ENCODE peak calls at places on chromosomes 1 and 21, in six cellular contexts. One of them, this sample, is unnamed.

GRCh38 chr1:151106891-151107290 is 36.3 kb downstream of the GABPB2 start:
- DNase-seq in heart right ventricle: no peak
- DNase-seq in coronary artery: no peak
- DNase-seq in left ventricle myocardium inferior: no peak
- DNase-seq in small intestine: no peak
- DNase-seq in psoas muscle: no peak
- DNase-seq in this sample: no peak

GRCh38 chr1:17744666-17745563 is 10.2 kb upstream of the ACTL8 start:
- DNase-seq in heart right ventricle: no peak
- DNase-seq in coronary artery: no peak
- DNase-seq in left ventricle myocardium inferior: no peak
- DNase-seq in small intestine: no peak
- DNase-seq in psoas muscle: no peak
- DNase-seq in this sample: no peak

GRCh38 chr1:47924649-47925048 is 72.5 kb downstream of the TRABD2B start:
- DNase-seq in heart right ventricle: no peak
- DNase-seq in coronary artery: no peak
- DNase-seq in left ventricle myocardium inferior: no peak
- DNase-seq in small intestine: no peak
- DNase-seq in psoas muscle: no peak
- DNase-seq in this sample: no peak

GRCh38 chr1:6180215-6180577 is at the start of gene CHD5:
- DNase-seq in heart right ventricle: no peak
- DNase-seq in coronary artery: no peak
- DNase-seq in left ventricle myocardium inferior: no peak
- DNase-seq in small intestine: no peak
- DNase-seq in psoas muscle: no peak
- DNase-seq in this sample: peak

GRCh38 chr1:26132128-26132824 is 20.7 kb downstream of the PDIK1L start:
- DNase-seq in heart right ventricle: no peak
- DNase-seq in coronary artery: no peak
- DNase-seq in left ventricle myocardium inferior: no peak
- DNase-seq in small intestine: peak
- DNase-seq in psoas muscle: no peak
- DNase-seq in this sample: no peak

GRCh38 chr1:201990427-201990826 is 8.0 kb downstream of the RNPEP start:
- DNase-seq in heart right ventricle: peak
- DNase-seq in coronary artery: no peak
- DNase-seq in left ventricle myocardium inferior: peak
- DNase-seq in small intestine: no peak
- DNase-seq in psoas muscle: no peak
- DNase-seq in this sample: no peak

GRCh38 chr1:212583643-212584042 is 24.9 kb upstream of the ATF3 start:
- DNase-seq in heart right ventricle: no peak
- DNase-seq in coronary artery: no peak
- DNase-seq in left ventricle myocardium inferior: no peak
- DNase-seq in small intestine: no peak
- DNase-seq in psoas muscle: no peak
- DNase-seq in this sample: no peak

GRCh38 chr1:160256396-160257046 is 5.8 kb downstream of the DCAF8 start:
- DNase-seq in heart right ventricle: no peak
- DNase-seq in coronary artery: no peak
- DNase-seq in left ventricle myocardium inferior: no peak
- DNase-seq in small intestine: no peak
- DNase-seq in psoas muscle: no peak
- DNase-seq in this sample: no peak

GRCh38 chr1:59738591-59739015 is 76.1 kb upstream of the HOOK1 start:
- DNase-seq in heart right ventricle: no peak
- DNase-seq in coronary artery: no peak
- DNase-seq in left ventricle myocardium inferior: no peak
- DNase-seq in small intestine: no peak
- DNase-seq in psoas muscle: no peak
- DNase-seq in this sample: no peak

GRCh38 chr1:89781494-89782126 is 39.2 kb upstream of the LRRC8D start:
- DNase-seq in heart right ventricle: no peak
- DNase-seq in coronary artery: no peak
- DNase-seq in left ventricle myocardium inferior: no peak
- DNase-seq in small intestine: no peak
- DNase-seq in psoas muscle: no peak
- DNase-seq in this sample: no peak

GRCh38 chr1:153848805-153849204 is 73.6 kb downstream of the SLC27A3 start:
- DNase-seq in heart right ventricle: no peak
- DNase-seq in coronary artery: no peak
- DNase-seq in left ventricle myocardium inferior: no peak
- DNase-seq in small intestine: no peak
- DNase-seq in psoas muscle: no peak
- DNase-seq in this sample: no peak

GRCh38 chr1:229271448-229272120 is 673 bp downstream of the RAB4A start:
- DNase-seq in heart right ventricle: no peak
- DNase-seq in coronary artery: no peak
- DNase-seq in left ventricle myocardium inferior: peak
- DNase-seq in small intestine: peak
- DNase-seq in psoas muscle: no peak
- DNase-seq in this sample: no peak

GRCh38 chr21:38266732-38267131 is 9.9 kb downstream of the KCNJ15 start:
- DNase-seq in heart right ventricle: no peak
- DNase-seq in coronary artery: no peak
- DNase-seq in left ventricle myocardium inferior: no peak
- DNase-seq in small intestine: no peak
- DNase-seq in psoas muscle: no peak
- DNase-seq in this sample: no peak

GRCh38 chr1:203069028-203069804 is 16.6 kb downstream of the MYOG start:
- DNase-seq in heart right ventricle: no peak
- DNase-seq in coronary artery: no peak
- DNase-seq in left ventricle myocardium inferior: no peak
- DNase-seq in small intestine: no peak
- DNase-seq in psoas muscle: no peak
- DNase-seq in this sample: no peak

GRCh38 chr21:29434081-29434480 is 135.4 kb downstream of the BACH1 start:
- DNase-seq in heart right ventricle: no peak
- DNase-seq in coronary artery: no peak
- DNase-seq in left ventricle myocardium inferior: no peak
- DNase-seq in small intestine: no peak
- DNase-seq in psoas muscle: no peak
- DNase-seq in this sample: no peak

GRCh38 chr1:8712413-8713229 is 104.8 kb downstream of the RERE start:
- DNase-seq in heart right ventricle: no peak
- DNase-seq in coronary artery: no peak
- DNase-seq in left ventricle myocardium inferior: no peak
- DNase-seq in small intestine: peak
- DNase-seq in psoas muscle: no peak
- DNase-seq in this sample: no peak

GRCh38 chr1:235532350-235532749 is 28.1 kb upstream of the B3GALNT2 start:
- DNase-seq in heart right ventricle: no peak
- DNase-seq in coronary artery: no peak
- DNase-seq in left ventricle myocardium inferior: no peak
- DNase-seq in small intestine: no peak
- DNase-seq in psoas muscle: no peak
- DNase-seq in this sample: no peak

GRCh38 chr1:48051466-48052126 is 54.4 kb upstream of the TRABD2B start:
- DNase-seq in heart right ventricle: no peak
- DNase-seq in coronary artery: no peak
- DNase-seq in left ventricle myocardium inferior: no peak
- DNase-seq in small intestine: no peak
- DNase-seq in psoas muscle: no peak
- DNase-seq in this sample: no peak

GRCh38 chr21:34613679-34614442 is 1.1 kb downstream of the RCAN1 start:
- DNase-seq in heart right ventricle: no peak
- DNase-seq in coronary artery: no peak
- DNase-seq in left ventricle myocardium inferior: no peak
- DNase-seq in small intestine: no peak
- DNase-seq in psoas muscle: no peak
- DNase-seq in this sample: no peak
- H3K27ac ChIP-seq in heart right ventricle: peak
- H3K27ac ChIP-seq in coronary artery: peak
- H3K27ac ChIP-seq in left ventricle myocardium inferior: peak
- H3K27ac ChIP-seq in small intestine: no peak
- H3K27ac ChIP-seq in psoas muscle: peak
- H3K27ac ChIP-seq in this sample: no peak

GRCh38 chr1:37481289-37482003 is 7.1 kb downstream of the ZC3H12A start:
- DNase-seq in heart right ventricle: no peak
- DNase-seq in coronary artery: no peak
- DNase-seq in left ventricle myocardium inferior: no peak
- DNase-seq in small intestine: no peak
- DNase-seq in psoas muscle: peak
- DNase-seq in this sample: peak

GRCh38 chr1:37479255-37480124 is 5.1 kb downstream of the ZC3H12A start:
- DNase-seq in heart right ventricle: peak
- DNase-seq in coronary artery: peak
- DNase-seq in left ventricle myocardium inferior: peak
- DNase-seq in small intestine: peak
- DNase-seq in psoas muscle: peak
- DNase-seq in this sample: peak

GRCh38 chr1:37482004-37482785 is 7.8 kb downstream of the ZC3H12A start:
- DNase-seq in heart right ventricle: no peak
- DNase-seq in coronary artery: no peak
- DNase-seq in left ventricle myocardium inferior: no peak
- DNase-seq in small intestine: no peak
- DNase-seq in psoas muscle: no peak
- DNase-seq in this sample: no peak

GRCh38 chr1:37480125-37480466 is 5.7 kb downstream of the ZC3H12A start:
- DNase-seq in heart right ventricle: peak
- DNase-seq in coronary artery: no peak
- DNase-seq in left ventricle myocardium inferior: no peak
- DNase-seq in small intestine: no peak
- DNase-seq in psoas muscle: peak
- DNase-seq in this sample: no peak

GRCh38 chr1:37480581-37481288 is 6.4 kb downstream of the ZC3H12A start:
- DNase-seq in heart right ventricle: no peak
- DNase-seq in coronary artery: no peak
- DNase-seq in left ventricle myocardium inferior: no peak
- DNase-seq in small intestine: no peak
- DNase-seq in psoas muscle: no peak
- DNase-seq in this sample: no peak
- H3K27ac ChIP-seq in heart right ventricle: no peak
- H3K27ac ChIP-seq in coronary artery: peak
- H3K27ac ChIP-seq in left ventricle myocardium inferior: peak
- H3K27ac ChIP-seq in small intestine: peak
- H3K27ac ChIP-seq in psoas muscle: peak
- H3K27ac ChIP-seq in this sample: no peak

DNA sequence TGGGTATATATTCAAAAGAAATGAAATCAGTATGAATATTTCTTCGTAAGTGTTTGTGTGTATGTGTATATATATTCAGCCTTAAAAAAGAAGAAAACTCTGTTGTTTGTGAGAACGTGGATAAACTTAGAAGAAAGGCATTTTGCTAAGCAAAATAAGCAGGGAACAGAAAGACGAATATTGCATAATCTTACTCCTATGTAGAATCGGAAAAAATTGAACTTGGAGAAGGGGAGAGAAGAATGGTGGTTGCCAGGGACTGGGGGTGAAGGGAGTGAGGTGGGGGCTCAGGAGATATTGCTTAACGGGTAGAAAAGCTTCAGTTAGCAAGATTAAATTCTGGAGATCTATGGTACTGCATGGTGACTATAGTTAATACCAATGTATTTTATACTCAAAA is 40.3 kb upstream of the NEK7 start:
- DNase-seq in heart right ventricle: no peak
- DNase-seq in coronary artery: no peak
- DNase-seq in left ventricle myocardium inferior: no peak
- DNase-seq in small intestine: no peak
- DNase-seq in psoas muscle: no peak
- DNase-seq in this sample: no peak
- H3K27ac ChIP-seq in heart right ventricle: no peak
- H3K27ac ChIP-seq in coronary artery: no peak
- H3K27ac ChIP-seq in left ventricle myocardium inferior: no peak
- H3K27ac ChIP-seq in small intestine: no peak
- H3K27ac ChIP-seq in psoas muscle: no peak
- H3K27ac ChIP-seq in this sample: no peak

GRCh38 chr1:110186558-110186957 is 23.6 kb upstream of the KCNC4 start:
- DNase-seq in heart right ventricle: no peak
- DNase-seq in coronary artery: no peak
- DNase-seq in left ventricle myocardium inferior: no peak
- DNase-seq in small intestine: no peak
- DNase-seq in psoas muscle: no peak
- DNase-seq in this sample: no peak
- H3K27ac ChIP-seq in heart right ventricle: peak
- H3K27ac ChIP-seq in coronary artery: peak
- H3K27ac ChIP-seq in left ventricle myocardium inferior: peak
- H3K27ac ChIP-seq in small intestine: no peak
- H3K27ac ChIP-seq in psoas muscle: no peak
- H3K27ac ChIP-seq in this sample: peak

GRCh38 chr1:30786264-30786991 is 28.9 kb upstream of the LAPTM5 start:
- DNase-seq in heart right ventricle: peak
- DNase-seq in coronary artery: no peak
- DNase-seq in left ventricle myocardium inferior: peak
- DNase-seq in small intestine: no peak
- DNase-seq in psoas muscle: no peak
- DNase-seq in this sample: peak
- H3K27ac ChIP-seq in heart right ventricle: peak
- H3K27ac ChIP-seq in coronary artery: peak
- H3K27ac ChIP-seq in left ventricle myocardium inferior: peak
- H3K27ac ChIP-seq in small intestine: no peak
- H3K27ac ChIP-seq in psoas muscle: no peak
- H3K27ac ChIP-seq in this sample: peak

GRCh38 chr1:183879477-183879876 is 74.6 kb downstream of the RGL1 start:
- DNase-seq in heart right ventricle: no peak
- DNase-seq in coronary artery: no peak
- DNase-seq in left ventricle myocardium inferior: no peak
- DNase-seq in small intestine: no peak
- DNase-seq in psoas muscle: no peak
- DNase-seq in this sample: no peak

GRCh38 chr1:183879966-183880365 is 75.0 kb downstream of the RGL1 start:
- DNase-seq in heart right ventricle: no peak
- DNase-seq in coronary artery: no peak
- DNase-seq in left ventricle myocardium inferior: no peak
- DNase-seq in small intestine: no peak
- DNase-seq in psoas muscle: no peak
- DNase-seq in this sample: no peak

GRCh38 chr1:183882328-183883167 is 77.6 kb downstream of the RGL1 start:
- DNase-seq in heart right ventricle: no peak
- DNase-seq in coronary artery: no peak
- DNase-seq in left ventricle myocardium inferior: no peak
- DNase-seq in small intestine: no peak
- DNase-seq in psoas muscle: no peak
- DNase-seq in this sample: no peak

GRCh38 chr1:183883629-183884028 is 78.7 kb downstream of the RGL1 start:
- DNase-seq in heart right ventricle: no peak
- DNase-seq in coronary artery: no peak
- DNase-seq in left ventricle myocardium inferior: no peak
- DNase-seq in small intestine: no peak
- DNase-seq in psoas muscle: no peak
- DNase-seq in this sample: no peak

DNA sequence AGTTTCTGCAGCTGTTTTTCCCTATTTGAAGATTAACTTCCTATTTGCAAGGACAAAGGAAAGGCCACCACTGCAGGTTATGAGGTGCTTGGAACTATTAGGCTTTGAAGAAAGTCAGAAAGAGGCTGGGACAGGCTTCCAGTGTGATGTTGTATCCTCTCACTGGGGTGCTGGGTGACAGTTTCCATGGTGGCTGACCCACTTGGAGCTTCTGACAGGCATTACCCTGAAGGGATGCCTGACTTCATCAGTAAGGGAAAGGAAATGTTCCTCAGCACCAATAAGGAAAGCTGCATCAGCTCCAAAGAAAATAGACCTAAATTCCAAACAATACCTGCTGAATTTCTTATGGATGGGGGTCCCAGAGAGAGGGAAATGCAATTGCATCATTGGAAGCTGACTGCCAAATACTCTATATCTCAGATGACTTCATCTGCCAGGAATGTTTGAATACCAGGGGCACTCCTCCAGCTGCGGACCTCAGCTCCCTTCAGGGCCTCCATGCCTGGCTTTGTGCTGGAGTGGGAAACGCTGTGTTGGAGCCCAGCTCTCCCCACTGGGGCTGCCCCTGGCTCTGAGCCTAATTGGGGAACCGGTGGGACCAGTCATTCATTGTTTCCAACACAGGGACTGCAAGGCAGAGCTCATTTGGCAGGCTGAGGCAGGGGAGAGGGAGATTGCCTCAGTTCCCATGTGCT is 76.6 kb downstream of the RGL1 start:
- DNase-seq in heart right ventricle: peak
- DNase-seq in coronary artery: no peak
- DNase-seq in left ventricle myocardium inferior: peak
- DNase-seq in small intestine: peak
- DNase-seq in psoas muscle: peak
- DNase-seq in this sample: peak
- H3K27ac ChIP-seq in heart right ventricle: no peak
- H3K27ac ChIP-seq in coronary artery: peak
- H3K27ac ChIP-seq in left ventricle myocardium inferior: peak
- H3K27ac ChIP-seq in small intestine: no peak
- H3K27ac ChIP-seq in psoas muscle: peak
- H3K27ac ChIP-seq in this sample: peak

This sample was measured in right cardiac atrium.